ENCODE peak calls at places on chromosome 9, in five cellular contexts. L is H1, K is mesenchymal stem cell, Q is IMR-90, X is H9. O is an unnamed sample.

GRCh38 chr9:133534346-133535284 is at the start of gene ADAMTSL2:
- DNase-seq in L (no peak), K (peak), Q (peak), X (peak), O (peak)

GRCh38 chr9:137454145-137454505 is 5.0 kb downstream of the NSMF start:
- DNase-seq in L (no peak), K (no peak), Q (no peak), X (peak), O (peak)

GRCh38 chr9:110918316-110919054 is 119.8 kb downstream of the LPAR1 start:
- DNase-seq in L (no peak), K (peak), Q (peak), X (no peak), O (no peak)

GRCh38 chr9:119959846-119960545 is 590.8 kb upstream of the BRINP1 start:
- DNase-seq in L (no peak), K (no peak), Q (no peak), X (no peak), O (no peak)

GRCh38 chr9:130873966-130874365 is 22.6 kb downstream of the QRFP start:
- DNase-seq in L (no peak), K (no peak), Q (no peak), X (no peak), O (no peak)

GRCh38 chr9:79796411-79796810 is 224.6 kb downstream of the TLE4 start:
- DNase-seq in L (no peak), K (no peak), Q (no peak), X (no peak), O (no peak)

GRCh38 chr9:71079451-71079850 is 42.0 kb downstream of the TRPM3 start:
- DNase-seq in L (no peak), K (no peak), Q (peak), X (no peak), O (no peak)

GRCh38 chr9:101018391-101018990 is 10.0 kb upstream of the PLPPR1 start:
- DNase-seq in L (no peak), K (no peak), Q (no peak), X (no peak), O (no peak)

GRCh38 chr9:37902804-37903580 is 935 bp downstream of the SLC25A51 start:
- DNase-seq in L (no peak), K (peak), Q (peak), X (no peak), O (peak)

GRCh38 chr9:92973700-92974099 is 26.4 kb downstream of the FGD3 start:
- DNase-seq in L (no peak), K (no peak), Q (no peak), X (no peak), O (no peak)
- H3K14ac ChIP-seq in L (no peak), K (no peak), Q (no peak), X (no peak), O (no peak)

GRCh38 chr9:123358181-123358894 is 2.3 kb downstream of the CRB2 start:
- DNase-seq in L (no peak), K (no peak), Q (no peak), X (no peak), O (peak)

GRCh38 chr9:123357748-123358059 is 1.7 kb downstream of the CRB2 start:
- DNase-seq in L (no peak), K (no peak), Q (no peak), X (no peak), O (no peak)

GRCh38 chr9:123355761-123356520 is at the start of gene CRB2:
- DNase-seq in L (peak), K (peak), Q (no peak), X (peak), O (peak)

GRCh38 chr9:123359106-123359505 is 3.1 kb downstream of the CRB2 start:
- DNase-seq in L (no peak), K (no peak), Q (no peak), X (no peak), O (no peak)

GRCh38 chr9:123356851-123357747 is 1.1 kb downstream of the CRB2 start:
- DNase-seq in L (no peak), K (no peak), Q (no peak), X (no peak), O (peak)
- H3K14ac ChIP-seq in L (no peak), K (no peak), Q (no peak), X (peak), O (peak)

DNA sequence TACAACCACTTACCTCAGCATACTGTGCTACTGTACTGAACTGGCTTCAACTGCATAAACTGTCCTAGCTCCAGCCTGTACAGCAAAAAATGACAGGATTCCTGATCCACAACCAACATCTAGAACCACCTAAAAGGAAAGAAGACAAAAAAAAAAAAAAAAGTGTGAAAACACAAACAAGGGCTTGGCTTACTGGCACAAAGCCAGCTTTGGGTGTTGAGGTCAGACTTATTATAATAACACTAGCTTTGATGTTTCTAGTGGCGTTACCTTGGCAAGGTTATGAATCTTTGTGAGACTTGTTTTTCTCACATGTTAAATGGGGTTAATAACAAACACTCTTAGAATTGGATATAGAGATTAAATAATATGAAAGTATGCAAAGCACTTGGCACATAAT is 148.5 kb upstream of the PUM3 start:
- DNase-seq in L (no peak), K (no peak), Q (no peak), X (no peak), O (no peak)
- H3K14ac ChIP-seq in L (no peak), K (no peak), Q (no peak), X (no peak), O (no peak)

GRCh38 chr9:2936221-2936620 is 92.3 kb upstream of the PUM3 start:
- DNase-seq in L (no peak), K (no peak), Q (no peak), X (no peak), O (no peak)
- H3K14ac ChIP-seq in L (no peak), K (no peak), Q (no peak), X (no peak), O (no peak)

GRCh38 chr9:121688149-121688680 is 36.8 kb downstream of the DAB2IP start:
- DNase-seq in L (no peak), K (no peak), Q (no peak), X (no peak), O (no peak)
- H3K14ac ChIP-seq in L (no peak), K (no peak), Q (no peak), X (no peak), O (no peak)